ENCODE peak calls at places on chromosome 19, in seven cellular contexts. Q, P, S, N, X, U and Z are unnamed samples. For H3K4me1, the result is how much of the 10 kb centered on the place peaks cover.

GRCh38 chr19:33329060-33329459 is 26.7 kb upstream of the CEBPA start:
- DNase-seq in S (no peak), U (no peak), Q (no peak), N (no peak), X (no peak), P (no peak), Z (no peak)

GRCh38 chr19:15977193-15977592 is 28.4 kb downstream of the OR10H4 start:
- DNase-seq in P (no peak), S (no peak), Q (no peak), U (no peak), X (no peak), N (no peak), Z (no peak)

GRCh38 chr19:47719047-47719885 is 6.0 kb downstream of the EHD2 start:
- DNase-seq in S (peak), N (no peak), Q (peak), U (peak), X (peak), P (peak), Z (peak)

GRCh38 chr19:28558783-28559182 is 654.2 kb downstream of the UQCRFS1 start:
- DNase-seq in X (no peak), P (no peak), N (no peak), U (no peak), S (no peak), Q (no peak), Z (no peak)

GRCh38 chr19:2964874-2965273 is 12.5 kb upstream of the TLE6 start:
- DNase-seq in Q (no peak), S (no peak), U (no peak), P (no peak), N (no peak), X (no peak), Z (no peak)

GRCh38 chr19:4016903-4017638 is 9.5 kb downstream of the PIAS4 start:
- DNase-seq in U (no peak), P (no peak), Q (no peak), S (no peak), N (no peak), X (no peak), Z (no peak)

GRCh38 chr19:47595937-47596336 is 13.0 kb upstream of the BICRA start:
- DNase-seq in U (no peak), P (no peak), Q (no peak), N (no peak), S (no peak), X (no peak), Z (no peak)

GRCh38 chr19:10018219-10018618 is 4.9 kb downstream of the RDH8 start:
- DNase-seq in Q (no peak), P (no peak), U (no peak), S (no peak), X (no peak), N (no peak), Z (no peak)

GRCh38 chr19:3243851-3244700 is 19.6 kb downstream of the CELF5 start:
- DNase-seq in S (no peak), U (peak), Q (no peak), N (peak), X (no peak), P (peak), Z (peak)

GRCh38 chr19:33905937-33906577 is 109.4 kb downstream of the KCTD15 start:
- DNase-seq in P (peak), N (no peak), U (peak), Q (no peak), X (peak), S (peak), Z (peak)

GRCh38 chr19:4693471-4694121 is 23.5 kb upstream of the MYDGF start:
- DNase-seq in S (no peak), P (no peak), Q (no peak), X (no peak), U (no peak), N (no peak), Z (no peak)

GRCh38 chr19:30879225-30879624 is 470.0 kb downstream of the TSHZ3 start:
- DNase-seq in S (no peak), N (no peak), X (no peak), U (no peak), Q (peak), P (no peak), Z (no peak)

GRCh38 chr19:52296400-52296772 is 583 bp upstream of the ZNF480 start:
- DNase-seq in S (no peak), X (no peak), N (no peak), P (no peak), Q (no peak), U (peak), Z (no peak)

DNA sequence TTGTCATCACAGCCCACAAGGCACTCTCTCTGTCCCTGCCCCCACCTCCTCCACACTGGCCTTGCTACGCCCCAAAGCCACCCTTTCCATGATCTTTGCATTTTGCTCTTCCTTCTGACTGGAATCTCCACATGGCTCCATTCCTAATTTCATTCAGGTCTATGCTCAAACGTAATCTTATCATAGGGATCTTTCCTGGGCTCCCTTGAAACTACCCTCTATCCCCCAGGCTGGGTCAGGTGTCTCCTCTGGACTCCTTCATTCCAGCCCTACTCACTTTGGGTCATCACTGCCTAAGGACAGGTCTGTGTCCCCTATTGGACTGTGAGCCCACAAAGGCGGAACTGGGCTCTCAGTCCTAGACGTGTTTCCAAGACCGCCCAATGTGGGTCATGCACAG is 3.1 kb downstream of the GEMIN7 start:
- DNase-seq in N (no peak), U (no peak), X (no peak), Q (no peak), S (no peak), P (no peak), Z (no peak)
- H3K4me1 ChIP-seq in N (under half), U (under half), X (under half), Q (under half), S (under half), P (under half), Z (under half)

DNA sequence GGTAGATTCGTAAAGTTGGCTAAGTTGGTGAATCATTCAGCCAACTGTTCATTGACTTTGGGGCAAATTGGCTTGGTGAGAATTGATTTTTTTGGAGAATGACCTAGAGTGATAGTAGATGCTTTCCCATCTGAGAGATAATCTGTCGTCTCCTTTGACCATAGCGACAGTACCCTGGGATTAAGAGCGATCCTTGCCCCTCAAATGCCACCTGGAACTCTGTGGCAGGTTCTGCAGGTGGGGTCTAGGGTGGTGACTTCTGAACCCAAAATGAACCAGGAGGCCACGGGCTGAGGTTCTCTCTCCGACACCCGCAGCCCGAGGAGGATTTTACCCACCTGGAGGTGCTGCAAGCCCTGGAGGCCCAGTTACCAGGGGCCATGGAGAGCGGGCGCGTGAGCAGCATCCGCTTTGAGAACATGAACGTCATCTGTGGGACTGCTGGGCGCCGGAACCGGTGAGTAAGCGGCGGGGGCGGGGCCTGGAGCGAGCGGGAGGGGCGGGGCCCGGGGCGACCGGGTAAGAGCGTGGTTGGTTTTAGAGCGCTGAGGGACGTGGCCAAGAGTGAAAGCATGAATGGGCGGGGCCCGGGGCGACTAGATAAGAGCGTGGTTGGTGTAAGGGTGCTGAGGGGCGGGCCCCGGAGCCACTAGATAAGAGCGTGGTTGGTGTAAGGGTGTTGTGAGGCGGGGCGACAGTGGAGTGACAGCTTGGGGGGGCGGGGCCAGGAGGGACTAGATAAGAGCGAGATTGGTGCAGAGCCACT is 8.6 kb downstream of the C19orf81 start:
- DNase-seq in N (peak), X (peak), P (peak), U (peak), Q (peak), S (peak), Z (peak)
- H3K4me1 ChIP-seq in N (under half), X (under half), P (under half), U (under half), Q (under half), S (under half), Z (under half)

GRCh38 chr19:13165091-13165997 is 15.1 kb downstream of the IER2 start:
- DNase-seq in X (no peak), P (no peak), N (no peak), S (no peak), Q (no peak), U (no peak), Z (peak)

GRCh38 chr19:13160557-13160956 is 10.3 kb downstream of the IER2 start:
- DNase-seq in P (peak), U (no peak), Q (no peak), X (no peak), N (no peak), S (no peak), Z (peak)

GRCh38 chr19:13163609-13164364 is 13.6 kb downstream of the IER2 start:
- DNase-seq in S (peak), P (peak), U (peak), Q (peak), N (peak), X (peak), Z (peak)

GRCh38 chr19:13164370-13165090 is 14.3 kb downstream of the IER2 start:
- DNase-seq in X (no peak), U (peak), S (peak), N (peak), Q (peak), P (peak), Z (peak)

GRCh38 chr19:13162749-13163608 is 12.8 kb downstream of the IER2 start:
- DNase-seq in X (peak), P (peak), N (peak), U (peak), S (peak), Q (peak), Z (peak)
- H3K4me1 ChIP-seq in X (under half), P (under half), N (half or more), U (under half), S (under half), Q (under half), Z (under half)

GRCh38 chr19:40217921-40218890 is at the start of gene TTC9B:
- DNase-seq in N (peak), Q (peak), P (peak), X (no peak), U (no peak), S (no peak), Z (peak)
- H3K4me1 ChIP-seq in N (under half), Q (under half), P (under half), X (under half), U (under half), S (under half), Z (under half)